ENCODE peak calls at places on chromosome 3, in eight cellular contexts. One of them, this sample, is unnamed.

GRCh38 chr3:128278761-128279593 is 125.7 kb downstream of the EEFSEC start:
- DNase-seq in dorsolateral prefrontal cortex: no peak
- DNase-seq in CD8-positive, alpha-beta T cell: no peak
- DNase-seq in EH: peak
- DNase-seq in GM20000: no peak
- DNase-seq in left cardiac atrium: peak
- DNase-seq in right atrium auricular region: no peak
- DNase-seq in aorta: peak
- DNase-seq in this sample: peak

GRCh38 chr3:37955918-37956317 is 34.7 kb upstream of the VILL start:
- DNase-seq in dorsolateral prefrontal cortex: no peak
- DNase-seq in CD8-positive, alpha-beta T cell: no peak
- DNase-seq in EH: no peak
- DNase-seq in GM20000: no peak
- DNase-seq in left cardiac atrium: no peak
- DNase-seq in right atrium auricular region: no peak
- DNase-seq in aorta: no peak
- DNase-seq in this sample: no peak

GRCh38 chr3:122233109-122233952 is 49.9 kb downstream of the CASR start:
- DNase-seq in dorsolateral prefrontal cortex: no peak
- DNase-seq in CD8-positive, alpha-beta T cell: no peak
- DNase-seq in EH: no peak
- DNase-seq in GM20000: peak
- DNase-seq in left cardiac atrium: no peak
- DNase-seq in right atrium auricular region: no peak
- DNase-seq in aorta: no peak
- DNase-seq in this sample: no peak

GRCh38 chr3:187567741-187568140 is 102.5 kb downstream of the SST start:
- DNase-seq in dorsolateral prefrontal cortex: no peak
- DNase-seq in CD8-positive, alpha-beta T cell: no peak
- DNase-seq in EH: peak
- DNase-seq in GM20000: no peak
- DNase-seq in left cardiac atrium: no peak
- DNase-seq in right atrium auricular region: no peak
- DNase-seq in aorta: no peak
- DNase-seq in this sample: peak

GRCh38 chr3:72461787-72462186 is 386.5 kb downstream of the SHQ1 start:
- DNase-seq in dorsolateral prefrontal cortex: no peak
- DNase-seq in CD8-positive, alpha-beta T cell: no peak
- DNase-seq in EH: no peak
- DNase-seq in GM20000: no peak
- DNase-seq in left cardiac atrium: peak
- DNase-seq in right atrium auricular region: no peak
- DNase-seq in aorta: no peak
- DNase-seq in this sample: no peak

GRCh38 chr3:121995190-121996137 is 26.6 kb downstream of the ILDR1 start:
- DNase-seq in dorsolateral prefrontal cortex: peak
- DNase-seq in CD8-positive, alpha-beta T cell: peak
- DNase-seq in EH: peak
- DNase-seq in GM20000: peak
- DNase-seq in left cardiac atrium: peak
- DNase-seq in right atrium auricular region: peak
- DNase-seq in aorta: peak
- DNase-seq in this sample: peak

GRCh38 chr3:126548556-126549466 is 9.9 kb downstream of the C3orf22 start:
- DNase-seq in dorsolateral prefrontal cortex: no peak
- DNase-seq in CD8-positive, alpha-beta T cell: no peak
- DNase-seq in EH: no peak
- DNase-seq in GM20000: no peak
- DNase-seq in left cardiac atrium: peak
- DNase-seq in right atrium auricular region: peak
- DNase-seq in aorta: peak
- DNase-seq in this sample: no peak

GRCh38 chr3:45976191-45977091 is 19.2 kb downstream of the FYCO1 start:
- DNase-seq in dorsolateral prefrontal cortex: no peak
- DNase-seq in CD8-positive, alpha-beta T cell: peak
- DNase-seq in EH: no peak
- DNase-seq in GM20000: no peak
- DNase-seq in left cardiac atrium: no peak
- DNase-seq in right atrium auricular region: no peak
- DNase-seq in aorta: no peak
- DNase-seq in this sample: no peak

GRCh38 chr3:10516835-10517465 is 11.6 kb upstream of the ATP2B2 start:
- DNase-seq in dorsolateral prefrontal cortex: no peak
- DNase-seq in CD8-positive, alpha-beta T cell: no peak
- DNase-seq in EH: peak
- DNase-seq in GM20000: no peak
- DNase-seq in left cardiac atrium: no peak
- DNase-seq in right atrium auricular region: no peak
- DNase-seq in aorta: peak
- DNase-seq in this sample: no peak

GRCh38 chr3:45480218-45480617 is 91.8 kb downstream of the LARS2 start:
- DNase-seq in dorsolateral prefrontal cortex: no peak
- DNase-seq in CD8-positive, alpha-beta T cell: no peak
- DNase-seq in EH: peak
- DNase-seq in GM20000: no peak
- DNase-seq in left cardiac atrium: no peak
- DNase-seq in right atrium auricular region: no peak
- DNase-seq in aorta: no peak
- DNase-seq in this sample: no peak

GRCh38 chr3:114214542-114215341 is 22.6 kb downstream of the ZNF80 start:
- DNase-seq in dorsolateral prefrontal cortex: no peak
- DNase-seq in CD8-positive, alpha-beta T cell: peak
- DNase-seq in EH: no peak
- DNase-seq in GM20000: no peak
- DNase-seq in left cardiac atrium: no peak
- DNase-seq in right atrium auricular region: no peak
- DNase-seq in aorta: no peak
- DNase-seq in this sample: no peak

GRCh38 chr3:197249542-197249941 is 48.9 kb downstream of the DLG1 start:
- DNase-seq in dorsolateral prefrontal cortex: no peak
- DNase-seq in CD8-positive, alpha-beta T cell: no peak
- DNase-seq in EH: no peak
- DNase-seq in GM20000: no peak
- DNase-seq in left cardiac atrium: no peak
- DNase-seq in right atrium auricular region: no peak
- DNase-seq in aorta: no peak
- DNase-seq in this sample: no peak

GRCh38 chr3:135982922-135983581 is 17.5 kb downstream of the PPP2R3A start:
- DNase-seq in dorsolateral prefrontal cortex: no peak
- DNase-seq in CD8-positive, alpha-beta T cell: no peak
- DNase-seq in EH: peak
- DNase-seq in GM20000: no peak
- DNase-seq in left cardiac atrium: no peak
- DNase-seq in right atrium auricular region: no peak
- DNase-seq in aorta: no peak
- DNase-seq in this sample: peak

GRCh38 chr3:11632564-11632963 is 11.2 kb downstream of the VGLL4 start:
- DNase-seq in dorsolateral prefrontal cortex: no peak
- DNase-seq in CD8-positive, alpha-beta T cell: no peak
- DNase-seq in EH: no peak
- DNase-seq in GM20000: no peak
- DNase-seq in left cardiac atrium: no peak
- DNase-seq in right atrium auricular region: no peak
- DNase-seq in aorta: no peak
- DNase-seq in this sample: no peak

GRCh38 chr3:148911173-148911572 is 46.1 kb downstream of the CPA3 start:
- DNase-seq in dorsolateral prefrontal cortex: no peak
- DNase-seq in CD8-positive, alpha-beta T cell: no peak
- DNase-seq in EH: no peak
- DNase-seq in GM20000: no peak
- DNase-seq in left cardiac atrium: no peak
- DNase-seq in right atrium auricular region: no peak
- DNase-seq in aorta: no peak
- DNase-seq in this sample: no peak